ENCODE peak calls at places on chromosomes 5 and 9, in nine cellular contexts. Q is B cell, T is endothelial cell, L is HFF-Myc, F is colonic mucosa, B is natural killer cell, P is body of pancreas, O is fibroblast of the aortic adventitia, W is heart right ventricle. U is an unnamed sample.

GRCh38 chr9:3887121-3887797 is 361.5 kb upstream of the RFX3 start:
- DNase-seq in Q (no peak), T (no peak), L (no peak), F (no peak), B (no peak), P (no peak), O (no peak), W (no peak), U (no peak)

GRCh38 chr5:150001660-150002493 is 1.3 kb downstream of the HMGXB3 start:
- DNase-seq in Q (peak; percentile 73), T (peak; percentile 38), L (peak; percentile 43), F (peak; percentile 63), B (peak; percentile 38), P (peak; percentile 55), O (peak; percentile 83), W (no peak), U (peak; percentile 74)

GRCh38 chr9:112655633-112656032 is 62.3 kb downstream of the INIP start:
- DNase-seq in Q (no peak), T (no peak), L (no peak), F (no peak), B (no peak), P (peak; percentile 9), O (no peak), W (no peak), U (no peak)

GRCh38 chr5:134738963-134739661 is 764 bp downstream of the CAMLG start:
- DNase-seq in Q (peak; percentile 38), T (peak; percentile 10), L (no peak), F (peak; percentile 34), B (no peak), P (peak; percentile 36), O (peak; percentile 37), W (no peak), U (peak; percentile 55)

GRCh38 chr9:88198346-88198807 is 60.1 kb upstream of the SPATA31C2 start:
- DNase-seq in Q (no peak), T (no peak), L (no peak), F (peak; percentile 36), B (no peak), P (no peak), O (peak; percentile 41), W (no peak), U (no peak)

GRCh38 chr5:123813937-123814624 is 302.1 kb downstream of the CSNK1G3 start:
- DNase-seq in Q (no peak), T (no peak), L (peak; percentile 43), F (no peak), B (no peak), P (no peak), O (no peak), W (no peak), U (no peak)

GRCh38 chr9:82031538-82032280 is 43.1 kb downstream of the SPATA31D1 start:
- DNase-seq in Q (no peak), T (no peak), L (peak; percentile 65), F (no peak), B (no peak), P (peak; percentile 35), O (peak; percentile 94), W (peak; percentile 29), U (no peak)

GRCh38 chr9:20906326-20906725 is 125.1 kb downstream of the HACD4 start:
- DNase-seq in Q (no peak), T (no peak), L (no peak), F (no peak), B (no peak), P (no peak), O (peak; percentile 3), W (no peak), U (no peak)

GRCh38 chr5:167785896-167786295 is 505.5 kb upstream of the WWC1 start:
- DNase-seq in Q (no peak), T (no peak), L (no peak), F (no peak), B (no peak), P (no peak), O (no peak), W (no peak), U (no peak)

GRCh38 chr9:137490532-137491186 is 31.5 kb upstream of the NSMF start:
- DNase-seq in Q (no peak), T (no peak), L (no peak), F (no peak), B (no peak), P (no peak), O (no peak), W (no peak), U (no peak)

GRCh38 chr5:154712518-154713437 is 42.4 kb upstream of the LARP1 start:
- DNase-seq in Q (no peak), T (no peak), L (no peak), F (peak; percentile 89), B (no peak), P (peak; percentile 93), O (no peak), W (no peak), U (no peak)

GRCh38 chr9:71762900-71763653 is 5.2 kb downstream of the CEMIP2 start:
- DNase-seq in Q (no peak), T (no peak), L (no peak), F (peak; percentile 18), B (no peak), P (no peak), O (peak; percentile 69), W (no peak), U (no peak)

GRCh38 chr5:24735284-24735683 is 90.5 kb upstream of the CDH10 start:
- DNase-seq in Q (no peak), T (no peak), L (no peak), F (no peak), B (no peak), P (no peak), O (no peak), W (no peak), U (no peak)

GRCh38 chr5:112863549-112863948 is 2.5 kb downstream of the SRP19 start:
- DNase-seq in Q (no peak), T (no peak), L (no peak), F (no peak), B (no peak), P (peak; percentile 71), O (no peak), W (peak; percentile 23), U (no peak)

GRCh38 chr5:126777257-126777973 is 479 bp downstream of the LMNB1 start:
- DNase-seq in Q (peak; percentile 64), T (peak; percentile 59), L (no peak), F (peak; percentile 50), B (no peak), P (peak; percentile 75), O (peak; percentile 43), W (peak; percentile 47), U (peak; percentile 61)

GRCh38 chr5:120252839-120253238 is 211.3 kb upstream of the PRR16 start:
- DNase-seq in Q (no peak), T (no peak), L (no peak), F (no peak), B (no peak), P (no peak), O (no peak), W (no peak), U (no peak)

GRCh38 chr5:148005788-148006520 is 57.8 kb upstream of the SPINK5 start:
- DNase-seq in Q (no peak), T (no peak), L (no peak), F (no peak), B (no peak), P (no peak), O (no peak), W (no peak), U (peak; percentile 5)
- TF ChIP-seq CTCF in Q (no peak), T (peak; percentile 19), L (no peak), F (no peak), B (no peak), P (no peak), O (peak; percentile 7), W (no peak), U (peak; percentile 1)

GRCh38 chr5:75664933-75665332 is 52.3 kb downstream of the POC5 start:
- DNase-seq in Q (no peak), T (no peak), L (no peak), F (no peak), B (no peak), P (no peak), O (no peak), W (no peak), U (no peak)

GRCh38 chr5:75668988-75669760 is 48.1 kb downstream of the POC5 start:
- DNase-seq in Q (no peak), T (no peak), L (no peak), F (peak; percentile 76), B (peak; percentile 57), P (peak; percentile 64), O (peak; percentile 12), W (no peak), U (peak; percentile 86)

GRCh38 chr5:75667586-75667985 is 49.7 kb downstream of the POC5 start:
- DNase-seq in Q (no peak), T (no peak), L (no peak), F (no peak), B (no peak), P (no peak), O (no peak), W (no peak), U (no peak)

GRCh38 chr5:75668348-75668895 is 48.8 kb downstream of the POC5 start:
- DNase-seq in Q (no peak), T (no peak), L (no peak), F (no peak), B (no peak), P (no peak), O (peak; percentile 14), W (no peak), U (no peak)

DNA sequence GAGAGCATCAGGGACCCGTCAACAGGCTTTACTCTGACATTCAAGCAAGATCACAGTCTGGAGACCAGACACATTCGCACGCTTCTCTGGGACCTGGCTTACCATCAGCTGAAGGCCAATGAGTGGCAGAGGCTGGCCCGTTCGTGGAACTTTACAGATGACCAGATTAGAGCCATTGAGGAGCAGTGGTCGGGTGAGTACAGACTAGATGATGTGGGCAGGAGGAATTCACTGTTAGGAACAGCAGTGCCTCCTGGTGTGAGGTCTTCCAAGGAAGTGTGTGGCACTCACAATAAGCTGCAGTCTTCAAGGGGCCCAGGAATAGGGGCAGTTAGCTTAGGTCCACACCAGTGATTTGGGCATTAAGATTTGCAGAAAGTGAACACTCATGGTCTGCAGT is 50.4 kb downstream of the POC5 start:
- DNase-seq in Q (no peak), T (no peak), L (no peak), F (no peak), B (no peak), P (no peak), O (no peak), W (no peak), U (no peak)
- TF ChIP-seq CTCF in Q (no peak), T (no peak), L (peak; percentile 14), F (no peak), B (no peak), P (no peak), O (no peak), W (no peak), U (no peak)

GRCh38 chr9:5437254-5438216 is at the start of gene PLGRKT:
- DNase-seq in Q (peak; percentile 85), T (peak; percentile 70), L (peak; percentile 80), F (peak; percentile 96), B (peak; percentile 85), P (peak; percentile 97), O (peak; percentile 89), W (peak; percentile 95), U (peak; percentile 95)
- TF ChIP-seq CTCF in Q (peak; percentile 17), T (no peak), L (no peak), F (no peak), B (no peak), P (peak; percentile 20), O (no peak), W (peak; percentile 26), U (no peak)

DNA sequence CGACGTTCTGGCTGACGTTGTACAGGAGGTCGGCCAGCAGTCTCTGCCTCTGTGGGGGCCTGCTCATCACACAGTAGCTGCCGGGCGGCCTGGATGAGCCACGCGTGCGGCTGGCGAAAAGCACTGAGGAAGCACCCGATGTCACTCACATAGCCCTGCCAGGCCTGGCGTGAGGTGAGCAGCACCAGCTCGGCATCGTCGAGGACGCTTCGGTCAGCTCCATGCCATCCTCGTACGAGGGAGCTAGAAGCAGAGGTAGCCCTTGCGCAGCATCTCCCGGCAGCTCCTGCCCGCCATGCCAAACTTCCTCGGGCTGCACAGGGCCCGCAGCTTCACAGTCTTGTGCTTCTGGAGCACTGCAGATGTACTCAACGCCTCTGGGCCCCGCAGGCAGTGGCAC is 6.2 kb downstream of the NDUFB6 start:
- DNase-seq in Q (no peak), T (no peak), L (no peak), F (no peak), B (no peak), P (no peak), O (no peak), W (no peak), U (no peak)
- TF ChIP-seq CTCF in Q (no peak), T (no peak), L (no peak), F (no peak), B (no peak), P (no peak), O (no peak), W (no peak), U (no peak)

U was measured in activated CD8-positive, alpha-beta T cell treated with anti-CD3 and anti-CD28 coated beads for 36 hours.